ENCODE peak calls at places on chromosomes 13 and 19, in ten cellular contexts. One of them, this sample, is unnamed.

GRCh38 chr19:45424191-45425058 is 708 bp upstream of the ERCC1 start:
- DNase-seq in GM12891: no peak
- DNase-seq in fibroblast of the conjunctiva: peak
- DNase-seq in activated T-helper 1 cell treated with anti-CD3 and anti-CD28 coated beads, Interleukin-2, amount 50 U/mL, for 16 hours: peak
- DNase-seq in activated CD4-positive, CD25-positive, alpha-beta regulatory T cell treated with anti-CD3 and anti-CD28 coated beads, Interleukin-2, amount 50 U/mL, for 72 hours: peak
- DNase-seq in left cardiac atrium: peak
- DNase-seq in lower leg skin: peak
- DNase-seq in Kasumi-1: peak
- DNase-seq in right lobe of liver: peak
- DNase-seq in stimulated activated CD4-positive, alpha-beta T cell treated with anti-CD3 and anti-CD28 coated beads, Interleukin-4, amount 100 ng/mL, for 24 hours: peak
- DNase-seq in this sample: peak

GRCh38 chr13:106499113-106499512 is 36.3 kb downstream of the EFNB2 start:
- DNase-seq in GM12891: no peak
- DNase-seq in fibroblast of the conjunctiva: no peak
- DNase-seq in activated T-helper 1 cell treated with anti-CD3 and anti-CD28 coated beads, Interleukin-2, amount 50 U/mL, for 16 hours: no peak
- DNase-seq in activated CD4-positive, CD25-positive, alpha-beta regulatory T cell treated with anti-CD3 and anti-CD28 coated beads, Interleukin-2, amount 50 U/mL, for 72 hours: no peak
- DNase-seq in left cardiac atrium: no peak
- DNase-seq in lower leg skin: no peak
- DNase-seq in Kasumi-1: no peak
- DNase-seq in right lobe of liver: no peak
- DNase-seq in stimulated activated CD4-positive, alpha-beta T cell treated with anti-CD3 and anti-CD28 coated beads, Interleukin-4, amount 100 ng/mL, for 24 hours: no peak
- DNase-seq in this sample: no peak

GRCh38 chr13:54637377-54637776 is 1608.8 kb downstream of the OLFM4 start:
- DNase-seq in GM12891: no peak
- DNase-seq in fibroblast of the conjunctiva: no peak
- DNase-seq in activated T-helper 1 cell treated with anti-CD3 and anti-CD28 coated beads, Interleukin-2, amount 50 U/mL, for 16 hours: no peak
- DNase-seq in activated CD4-positive, CD25-positive, alpha-beta regulatory T cell treated with anti-CD3 and anti-CD28 coated beads, Interleukin-2, amount 50 U/mL, for 72 hours: no peak
- DNase-seq in left cardiac atrium: no peak
- DNase-seq in lower leg skin: no peak
- DNase-seq in Kasumi-1: peak
- DNase-seq in right lobe of liver: no peak
- DNase-seq in stimulated activated CD4-positive, alpha-beta T cell treated with anti-CD3 and anti-CD28 coated beads, Interleukin-4, amount 100 ng/mL, for 24 hours: no peak
- DNase-seq in this sample: peak

GRCh38 chr19:38933544-38933943 is 2.8 kb downstream of the MRPS12 start:
- DNase-seq in GM12891: no peak
- DNase-seq in fibroblast of the conjunctiva: no peak
- DNase-seq in activated T-helper 1 cell treated with anti-CD3 and anti-CD28 coated beads, Interleukin-2, amount 50 U/mL, for 16 hours: no peak
- DNase-seq in activated CD4-positive, CD25-positive, alpha-beta regulatory T cell treated with anti-CD3 and anti-CD28 coated beads, Interleukin-2, amount 50 U/mL, for 72 hours: no peak
- DNase-seq in left cardiac atrium: no peak
- DNase-seq in lower leg skin: no peak
- DNase-seq in Kasumi-1: no peak
- DNase-seq in right lobe of liver: no peak
- DNase-seq in stimulated activated CD4-positive, alpha-beta T cell treated with anti-CD3 and anti-CD28 coated beads, Interleukin-4, amount 100 ng/mL, for 24 hours: no peak
- DNase-seq in this sample: no peak

GRCh38 chr19:41696402-41697197 is 8.5 kb upstream of the CEACAM7 start:
- DNase-seq in GM12891: no peak
- DNase-seq in fibroblast of the conjunctiva: no peak
- DNase-seq in activated T-helper 1 cell treated with anti-CD3 and anti-CD28 coated beads, Interleukin-2, amount 50 U/mL, for 16 hours: no peak
- DNase-seq in activated CD4-positive, CD25-positive, alpha-beta regulatory T cell treated with anti-CD3 and anti-CD28 coated beads, Interleukin-2, amount 50 U/mL, for 72 hours: peak
- DNase-seq in left cardiac atrium: no peak
- DNase-seq in lower leg skin: peak
- DNase-seq in Kasumi-1: peak
- DNase-seq in right lobe of liver: peak
- DNase-seq in stimulated activated CD4-positive, alpha-beta T cell treated with anti-CD3 and anti-CD28 coated beads, Interleukin-4, amount 100 ng/mL, for 24 hours: no peak
- DNase-seq in this sample: no peak

GRCh38 chr19:36340786-36341386 is 38.1 kb downstream of the ZFP14 start:
- DNase-seq in GM12891: no peak
- DNase-seq in fibroblast of the conjunctiva: no peak
- DNase-seq in activated T-helper 1 cell treated with anti-CD3 and anti-CD28 coated beads, Interleukin-2, amount 50 U/mL, for 16 hours: no peak
- DNase-seq in activated CD4-positive, CD25-positive, alpha-beta regulatory T cell treated with anti-CD3 and anti-CD28 coated beads, Interleukin-2, amount 50 U/mL, for 72 hours: no peak
- DNase-seq in left cardiac atrium: no peak
- DNase-seq in lower leg skin: no peak
- DNase-seq in Kasumi-1: no peak
- DNase-seq in right lobe of liver: no peak
- DNase-seq in stimulated activated CD4-positive, alpha-beta T cell treated with anti-CD3 and anti-CD28 coated beads, Interleukin-4, amount 100 ng/mL, for 24 hours: no peak
- DNase-seq in this sample: no peak

GRCh38 chr19:38735257-38735686 is 9.0 kb downstream of the CAPN12 start:
- DNase-seq in GM12891: no peak
- DNase-seq in fibroblast of the conjunctiva: no peak
- DNase-seq in activated T-helper 1 cell treated with anti-CD3 and anti-CD28 coated beads, Interleukin-2, amount 50 U/mL, for 16 hours: no peak
- DNase-seq in activated CD4-positive, CD25-positive, alpha-beta regulatory T cell treated with anti-CD3 and anti-CD28 coated beads, Interleukin-2, amount 50 U/mL, for 72 hours: no peak
- DNase-seq in left cardiac atrium: no peak
- DNase-seq in lower leg skin: no peak
- DNase-seq in Kasumi-1: no peak
- DNase-seq in right lobe of liver: peak
- DNase-seq in stimulated activated CD4-positive, alpha-beta T cell treated with anti-CD3 and anti-CD28 coated beads, Interleukin-4, amount 100 ng/mL, for 24 hours: no peak
- DNase-seq in this sample: no peak

GRCh38 chr13:102399791-102400618 is 1.8 kb downstream of the FGF14 start:
- DNase-seq in GM12891: no peak
- DNase-seq in fibroblast of the conjunctiva: no peak
- DNase-seq in activated T-helper 1 cell treated with anti-CD3 and anti-CD28 coated beads, Interleukin-2, amount 50 U/mL, for 16 hours: peak
- DNase-seq in activated CD4-positive, CD25-positive, alpha-beta regulatory T cell treated with anti-CD3 and anti-CD28 coated beads, Interleukin-2, amount 50 U/mL, for 72 hours: peak
- DNase-seq in left cardiac atrium: peak
- DNase-seq in lower leg skin: peak
- DNase-seq in Kasumi-1: no peak
- DNase-seq in right lobe of liver: peak
- DNase-seq in stimulated activated CD4-positive, alpha-beta T cell treated with anti-CD3 and anti-CD28 coated beads, Interleukin-4, amount 100 ng/mL, for 24 hours: no peak
- DNase-seq in this sample: no peak

GRCh38 chr19:1907563-1908363 is 2.6 kb downstream of the ADAT3 start:
- DNase-seq in GM12891: no peak
- DNase-seq in fibroblast of the conjunctiva: no peak
- DNase-seq in activated T-helper 1 cell treated with anti-CD3 and anti-CD28 coated beads, Interleukin-2, amount 50 U/mL, for 16 hours: no peak
- DNase-seq in activated CD4-positive, CD25-positive, alpha-beta regulatory T cell treated with anti-CD3 and anti-CD28 coated beads, Interleukin-2, amount 50 U/mL, for 72 hours: no peak
- DNase-seq in left cardiac atrium: no peak
- DNase-seq in lower leg skin: no peak
- DNase-seq in Kasumi-1: no peak
- DNase-seq in right lobe of liver: no peak
- DNase-seq in stimulated activated CD4-positive, alpha-beta T cell treated with anti-CD3 and anti-CD28 coated beads, Interleukin-4, amount 100 ng/mL, for 24 hours: no peak
- DNase-seq in this sample: no peak

GRCh38 chr19:10419200-10419645 is 1.1 kb upstream of the PDE4A start:
- DNase-seq in GM12891: no peak
- DNase-seq in fibroblast of the conjunctiva: no peak
- DNase-seq in activated T-helper 1 cell treated with anti-CD3 and anti-CD28 coated beads, Interleukin-2, amount 50 U/mL, for 16 hours: no peak
- DNase-seq in activated CD4-positive, CD25-positive, alpha-beta regulatory T cell treated with anti-CD3 and anti-CD28 coated beads, Interleukin-2, amount 50 U/mL, for 72 hours: no peak
- DNase-seq in left cardiac atrium: no peak
- DNase-seq in lower leg skin: peak
- DNase-seq in Kasumi-1: no peak
- DNase-seq in right lobe of liver: no peak
- DNase-seq in stimulated activated CD4-positive, alpha-beta T cell treated with anti-CD3 and anti-CD28 coated beads, Interleukin-4, amount 100 ng/mL, for 24 hours: no peak
- DNase-seq in this sample: peak

GRCh38 chr13:97566907-97567306 is 132.9 kb downstream of the RAP2A start:
- DNase-seq in GM12891: no peak
- DNase-seq in fibroblast of the conjunctiva: no peak
- DNase-seq in activated T-helper 1 cell treated with anti-CD3 and anti-CD28 coated beads, Interleukin-2, amount 50 U/mL, for 16 hours: no peak
- DNase-seq in activated CD4-positive, CD25-positive, alpha-beta regulatory T cell treated with anti-CD3 and anti-CD28 coated beads, Interleukin-2, amount 50 U/mL, for 72 hours: no peak
- DNase-seq in left cardiac atrium: no peak
- DNase-seq in lower leg skin: no peak
- DNase-seq in Kasumi-1: no peak
- DNase-seq in right lobe of liver: no peak
- DNase-seq in stimulated activated CD4-positive, alpha-beta T cell treated with anti-CD3 and anti-CD28 coated beads, Interleukin-4, amount 100 ng/mL, for 24 hours: no peak
- DNase-seq in this sample: no peak

GRCh38 chr19:32367063-32367462 is 21.7 kb downstream of the ZNF507 start:
- DNase-seq in GM12891: no peak
- DNase-seq in fibroblast of the conjunctiva: no peak
- DNase-seq in activated T-helper 1 cell treated with anti-CD3 and anti-CD28 coated beads, Interleukin-2, amount 50 U/mL, for 16 hours: no peak
- DNase-seq in activated CD4-positive, CD25-positive, alpha-beta regulatory T cell treated with anti-CD3 and anti-CD28 coated beads, Interleukin-2, amount 50 U/mL, for 72 hours: no peak
- DNase-seq in left cardiac atrium: no peak
- DNase-seq in lower leg skin: no peak
- DNase-seq in Kasumi-1: no peak
- DNase-seq in right lobe of liver: no peak
- DNase-seq in stimulated activated CD4-positive, alpha-beta T cell treated with anti-CD3 and anti-CD28 coated beads, Interleukin-4, amount 100 ng/mL, for 24 hours: no peak
- DNase-seq in this sample: no peak

GRCh38 chr13:77492982-77493381 is 42.5 kb upstream of the SCEL start:
- DNase-seq in GM12891: no peak
- DNase-seq in fibroblast of the conjunctiva: peak
- DNase-seq in activated T-helper 1 cell treated with anti-CD3 and anti-CD28 coated beads, Interleukin-2, amount 50 U/mL, for 16 hours: no peak
- DNase-seq in activated CD4-positive, CD25-positive, alpha-beta regulatory T cell treated with anti-CD3 and anti-CD28 coated beads, Interleukin-2, amount 50 U/mL, for 72 hours: no peak
- DNase-seq in left cardiac atrium: no peak
- DNase-seq in lower leg skin: no peak
- DNase-seq in Kasumi-1: peak
- DNase-seq in right lobe of liver: no peak
- DNase-seq in stimulated activated CD4-positive, alpha-beta T cell treated with anti-CD3 and anti-CD28 coated beads, Interleukin-4, amount 100 ng/mL, for 24 hours: no peak
- DNase-seq in this sample: no peak

GRCh38 chr13:74210693-74211393 is 76.6 kb upstream of the KLF12 start:
- DNase-seq in GM12891: no peak
- DNase-seq in fibroblast of the conjunctiva: peak
- DNase-seq in activated T-helper 1 cell treated with anti-CD3 and anti-CD28 coated beads, Interleukin-2, amount 50 U/mL, for 16 hours: no peak
- DNase-seq in activated CD4-positive, CD25-positive, alpha-beta regulatory T cell treated with anti-CD3 and anti-CD28 coated beads, Interleukin-2, amount 50 U/mL, for 72 hours: no peak
- DNase-seq in left cardiac atrium: peak
- DNase-seq in lower leg skin: no peak
- DNase-seq in Kasumi-1: no peak
- DNase-seq in right lobe of liver: peak
- DNase-seq in stimulated activated CD4-positive, alpha-beta T cell treated with anti-CD3 and anti-CD28 coated beads, Interleukin-4, amount 100 ng/mL, for 24 hours: no peak
- DNase-seq in this sample: no peak

GRCh38 chr13:41707192-41707858 is 250.0 kb downstream of the RGCC start:
- DNase-seq in GM12891: no peak
- DNase-seq in fibroblast of the conjunctiva: peak
- DNase-seq in activated T-helper 1 cell treated with anti-CD3 and anti-CD28 coated beads, Interleukin-2, amount 50 U/mL, for 16 hours: no peak
- DNase-seq in activated CD4-positive, CD25-positive, alpha-beta regulatory T cell treated with anti-CD3 and anti-CD28 coated beads, Interleukin-2, amount 50 U/mL, for 72 hours: no peak
- DNase-seq in left cardiac atrium: no peak
- DNase-seq in lower leg skin: no peak
- DNase-seq in Kasumi-1: no peak
- DNase-seq in right lobe of liver: no peak
- DNase-seq in stimulated activated CD4-positive, alpha-beta T cell treated with anti-CD3 and anti-CD28 coated beads, Interleukin-4, amount 100 ng/mL, for 24 hours: no peak
- DNase-seq in this sample: no peak

GRCh38 chr19:20351244-20351643 is 184.2 kb downstream of the ZNF486 start:
- DNase-seq in GM12891: no peak
- DNase-seq in fibroblast of the conjunctiva: no peak
- DNase-seq in activated T-helper 1 cell treated with anti-CD3 and anti-CD28 coated beads, Interleukin-2, amount 50 U/mL, for 16 hours: no peak
- DNase-seq in activated CD4-positive, CD25-positive, alpha-beta regulatory T cell treated with anti-CD3 and anti-CD28 coated beads, Interleukin-2, amount 50 U/mL, for 72 hours: no peak
- DNase-seq in left cardiac atrium: no peak
- DNase-seq in lower leg skin: no peak
- DNase-seq in Kasumi-1: no peak
- DNase-seq in right lobe of liver: no peak
- DNase-seq in stimulated activated CD4-positive, alpha-beta T cell treated with anti-CD3 and anti-CD28 coated beads, Interleukin-4, amount 100 ng/mL, for 24 hours: no peak
- DNase-seq in this sample: no peak

GRCh38 chr19:18053571-18054219 is 33.0 kb downstream of the IL12RB1 start:
- DNase-seq in GM12891: no peak
- DNase-seq in fibroblast of the conjunctiva: no peak
- DNase-seq in activated T-helper 1 cell treated with anti-CD3 and anti-CD28 coated beads, Interleukin-2, amount 50 U/mL, for 16 hours: no peak
- DNase-seq in activated CD4-positive, CD25-positive, alpha-beta regulatory T cell treated with anti-CD3 and anti-CD28 coated beads, Interleukin-2, amount 50 U/mL, for 72 hours: no peak
- DNase-seq in left cardiac atrium: no peak
- DNase-seq in lower leg skin: no peak
- DNase-seq in Kasumi-1: no peak
- DNase-seq in right lobe of liver: no peak
- DNase-seq in stimulated activated CD4-positive, alpha-beta T cell treated with anti-CD3 and anti-CD28 coated beads, Interleukin-4, amount 100 ng/mL, for 24 hours: no peak
- DNase-seq in this sample: no peak

GRCh38 chr13:92896842-92897241 is 329.8 kb upstream of the GPC6 start:
- DNase-seq in GM12891: no peak
- DNase-seq in fibroblast of the conjunctiva: peak
- DNase-seq in activated T-helper 1 cell treated with anti-CD3 and anti-CD28 coated beads, Interleukin-2, amount 50 U/mL, for 16 hours: no peak
- DNase-seq in activated CD4-positive, CD25-positive, alpha-beta regulatory T cell treated with anti-CD3 and anti-CD28 coated beads, Interleukin-2, amount 50 U/mL, for 72 hours: no peak
- DNase-seq in left cardiac atrium: no peak
- DNase-seq in lower leg skin: no peak
- DNase-seq in Kasumi-1: no peak
- DNase-seq in right lobe of liver: no peak
- DNase-seq in stimulated activated CD4-positive, alpha-beta T cell treated with anti-CD3 and anti-CD28 coated beads, Interleukin-4, amount 100 ng/mL, for 24 hours: no peak
- DNase-seq in this sample: no peak

GRCh38 chr19:5042556-5042955 is 73.6 kb downstream of the KDM4B start:
- DNase-seq in GM12891: no peak
- DNase-seq in fibroblast of the conjunctiva: no peak
- DNase-seq in activated T-helper 1 cell treated with anti-CD3 and anti-CD28 coated beads, Interleukin-2, amount 50 U/mL, for 16 hours: no peak
- DNase-seq in activated CD4-positive, CD25-positive, alpha-beta regulatory T cell treated with anti-CD3 and anti-CD28 coated beads, Interleukin-2, amount 50 U/mL, for 72 hours: no peak
- DNase-seq in left cardiac atrium: no peak
- DNase-seq in lower leg skin: no peak
- DNase-seq in Kasumi-1: no peak
- DNase-seq in right lobe of liver: no peak
- DNase-seq in stimulated activated CD4-positive, alpha-beta T cell treated with anti-CD3 and anti-CD28 coated beads, Interleukin-4, amount 100 ng/mL, for 24 hours: no peak
- DNase-seq in this sample: no peak

This sample was measured in HuH-7.5.